ENCODE peak calls at places on chromosome 16, in eight cellular contexts. One of them, this sample, is unnamed.

GRCh38 chr16:54287018-54287757 is 601 bp upstream of the IRX3 start:
- DNase-seq in heart left ventricle: no peak
- DNase-seq in neural progenitor cell: no peak
- DNase-seq in choroid plexus epithelial cell: no peak
- DNase-seq in omental fat pad: no peak
- DNase-seq in stomach: no peak
- DNase-seq in psoas muscle: no peak
- DNase-seq in dorsolateral prefrontal cortex: no peak
- DNase-seq in this sample: peak; percentile 75

GRCh38 chr16:57623251-57624043 is 5.0 kb upstream of the ADGRG1 start:
- DNase-seq in psoas muscle: no peak
- DNase-seq in choroid plexus epithelial cell: peak; percentile 57
- DNase-seq in stomach: peak; percentile 78
- DNase-seq in omental fat pad: no peak
- DNase-seq in neural progenitor cell: peak; percentile 46
- DNase-seq in heart left ventricle: no peak
- DNase-seq in dorsolateral prefrontal cortex: no peak
- DNase-seq in this sample: no peak

GRCh38 chr16:63361032-63361624 is 1324.9 kb upstream of the CDH8 start:
- DNase-seq in neural progenitor cell: peak; percentile 74
- DNase-seq in heart left ventricle: no peak
- DNase-seq in stomach: no peak
- DNase-seq in dorsolateral prefrontal cortex: peak; percentile 6
- DNase-seq in choroid plexus epithelial cell: peak; percentile 86
- DNase-seq in omental fat pad: no peak
- DNase-seq in psoas muscle: no peak
- DNase-seq in this sample: no peak

GRCh38 chr16:52929478-52929877 is 123.2 kb downstream of the CHD9NB start:
- DNase-seq in neural progenitor cell: no peak
- DNase-seq in omental fat pad: no peak
- DNase-seq in stomach: no peak
- DNase-seq in heart left ventricle: no peak
- DNase-seq in choroid plexus epithelial cell: no peak
- DNase-seq in psoas muscle: no peak
- DNase-seq in dorsolateral prefrontal cortex: no peak
- DNase-seq in this sample: no peak

GRCh38 chr16:84406006-84406963 is 37.9 kb downstream of the ATP2C2 start:
- DNase-seq in heart left ventricle: no peak
- DNase-seq in choroid plexus epithelial cell: no peak
- DNase-seq in psoas muscle: no peak
- DNase-seq in stomach: no peak
- DNase-seq in neural progenitor cell: peak; percentile 22
- DNase-seq in omental fat pad: no peak
- DNase-seq in dorsolateral prefrontal cortex: peak; percentile 35
- DNase-seq in this sample: no peak

GRCh38 chr16:19175492-19176262 is 7.6 kb downstream of the SYT17 start:
- DNase-seq in psoas muscle: no peak
- DNase-seq in choroid plexus epithelial cell: peak; percentile 44
- DNase-seq in dorsolateral prefrontal cortex: no peak
- DNase-seq in stomach: no peak
- DNase-seq in omental fat pad: no peak
- DNase-seq in neural progenitor cell: no peak
- DNase-seq in heart left ventricle: no peak
- DNase-seq in this sample: no peak

GRCh38 chr16:9311303-9311954 is 220.0 kb downstream of the HAPSTR1 start:
- DNase-seq in omental fat pad: no peak
- DNase-seq in neural progenitor cell: peak; percentile 58
- DNase-seq in dorsolateral prefrontal cortex: no peak
- DNase-seq in choroid plexus epithelial cell: no peak
- DNase-seq in heart left ventricle: no peak
- DNase-seq in psoas muscle: no peak
- DNase-seq in stomach: no peak
- DNase-seq in this sample: no peak

GRCh38 chr16:10521681-10522274 is 58.6 kb downstream of the EMP2 start:
- DNase-seq in dorsolateral prefrontal cortex: peak; percentile 63
- DNase-seq in stomach: peak; percentile 65
- DNase-seq in heart left ventricle: peak; percentile 60
- DNase-seq in psoas muscle: peak; percentile 22
- DNase-seq in neural progenitor cell: peak; percentile 82
- DNase-seq in omental fat pad: no peak
- DNase-seq in choroid plexus epithelial cell: peak; percentile 84
- DNase-seq in this sample: peak; percentile 61

GRCh38 chr16:66045626-66046025 is 320.9 kb upstream of the CDH5 start:
- DNase-seq in choroid plexus epithelial cell: peak; percentile 28
- DNase-seq in stomach: no peak
- DNase-seq in psoas muscle: peak; percentile 17
- DNase-seq in heart left ventricle: no peak
- DNase-seq in omental fat pad: no peak
- DNase-seq in dorsolateral prefrontal cortex: no peak
- DNase-seq in neural progenitor cell: no peak
- DNase-seq in this sample: no peak

GRCh38 chr16:89960966-89961365 is 12.4 kb downstream of the DEF8 start:
- DNase-seq in omental fat pad: no peak
- DNase-seq in heart left ventricle: no peak
- DNase-seq in neural progenitor cell: no peak
- DNase-seq in choroid plexus epithelial cell: no peak
- DNase-seq in stomach: no peak
- DNase-seq in dorsolateral prefrontal cortex: no peak
- DNase-seq in psoas muscle: no peak
- DNase-seq in this sample: no peak

GRCh38 chr16:14523632-14524031 is 106.4 kb downstream of the PARN start:
- DNase-seq in dorsolateral prefrontal cortex: no peak
- DNase-seq in neural progenitor cell: peak; percentile 71
- DNase-seq in omental fat pad: no peak
- DNase-seq in choroid plexus epithelial cell: no peak
- DNase-seq in heart left ventricle: no peak
- DNase-seq in psoas muscle: no peak
- DNase-seq in stomach: no peak
- DNase-seq in this sample: no peak

GRCh38 chr16:84368327-84368996 is at the start of gene ATP2C2:
- DNase-seq in dorsolateral prefrontal cortex: no peak
- DNase-seq in psoas muscle: no peak
- DNase-seq in heart left ventricle: no peak
- DNase-seq in neural progenitor cell: peak; percentile 69
- DNase-seq in stomach: peak; percentile 78
- DNase-seq in choroid plexus epithelial cell: no peak
- DNase-seq in omental fat pad: no peak
- DNase-seq in this sample: peak; percentile 64

GRCh38 chr16:55297062-55297909 is 26.7 kb upstream of the IRX6 start:
- DNase-seq in omental fat pad: no peak
- DNase-seq in neural progenitor cell: no peak
- DNase-seq in psoas muscle: peak; percentile 33
- DNase-seq in choroid plexus epithelial cell: no peak
- DNase-seq in stomach: no peak
- DNase-seq in dorsolateral prefrontal cortex: no peak
- DNase-seq in heart left ventricle: no peak
- DNase-seq in this sample: no peak

GRCh38 chr16:51807551-51807950 is 656.5 kb upstream of the SALL1 start:
- DNase-seq in stomach: no peak
- DNase-seq in psoas muscle: no peak
- DNase-seq in choroid plexus epithelial cell: no peak
- DNase-seq in neural progenitor cell: no peak
- DNase-seq in omental fat pad: no peak
- DNase-seq in heart left ventricle: no peak
- DNase-seq in dorsolateral prefrontal cortex: no peak
- DNase-seq in this sample: no peak

GRCh38 chr16:10619271-10619849 is 39.0 kb upstream of the EMP2 start:
- DNase-seq in choroid plexus epithelial cell: no peak
- DNase-seq in psoas muscle: no peak
- DNase-seq in stomach: peak; percentile 60
- DNase-seq in heart left ventricle: peak; percentile 74
- DNase-seq in neural progenitor cell: peak; percentile 50
- DNase-seq in omental fat pad: peak; percentile 38
- DNase-seq in dorsolateral prefrontal cortex: peak; percentile 23
- DNase-seq in this sample: no peak

GRCh38 chr16:82078125-82078524 is 43.1 kb downstream of the HSD17B2 start:
- DNase-seq in stomach: no peak
- DNase-seq in heart left ventricle: no peak
- DNase-seq in psoas muscle: no peak
- DNase-seq in neural progenitor cell: no peak
- DNase-seq in omental fat pad: no peak
- DNase-seq in choroid plexus epithelial cell: no peak
- DNase-seq in dorsolateral prefrontal cortex: no peak
- DNase-seq in this sample: no peak

GRCh38 chr16:29977063-29977462 is 3.4 kb downstream of the TAOK2 start:
- DNase-seq in choroid plexus epithelial cell: no peak
- DNase-seq in neural progenitor cell: no peak
- DNase-seq in stomach: no peak
- DNase-seq in omental fat pad: no peak
- DNase-seq in psoas muscle: no peak
- DNase-seq in heart left ventricle: no peak
- DNase-seq in dorsolateral prefrontal cortex: no peak
- DNase-seq in this sample: no peak

GRCh38 chr16:56878455-56878854 is 13.4 kb downstream of the SLC12A3 start:
- DNase-seq in heart left ventricle: no peak
- DNase-seq in neural progenitor cell: no peak
- DNase-seq in omental fat pad: no peak
- DNase-seq in stomach: no peak
- DNase-seq in psoas muscle: no peak
- DNase-seq in dorsolateral prefrontal cortex: no peak
- DNase-seq in choroid plexus epithelial cell: no peak
- DNase-seq in this sample: no peak

GRCh38 chr16:53946745-53947386 is 242.9 kb downstream of the FTO start:
- DNase-seq in stomach: no peak
- DNase-seq in psoas muscle: no peak
- DNase-seq in omental fat pad: no peak
- DNase-seq in heart left ventricle: no peak
- DNase-seq in dorsolateral prefrontal cortex: no peak
- DNase-seq in neural progenitor cell: no peak
- DNase-seq in choroid plexus epithelial cell: no peak
- DNase-seq in this sample: no peak

GRCh38 chr16:80852261-80852872 is 48.0 kb upstream of the CDYL2 start:
- DNase-seq in neural progenitor cell: peak; percentile 48
- DNase-seq in heart left ventricle: no peak
- DNase-seq in dorsolateral prefrontal cortex: no peak
- DNase-seq in omental fat pad: no peak
- DNase-seq in psoas muscle: no peak
- DNase-seq in stomach: no peak
- DNase-seq in choroid plexus epithelial cell: peak; percentile 72
- DNase-seq in this sample: no peak

GRCh38 chr16:78988361-78988992 is 612.1 kb downstream of the MAF start:
- DNase-seq in heart left ventricle: no peak
- DNase-seq in stomach: no peak
- DNase-seq in omental fat pad: no peak
- DNase-seq in psoas muscle: no peak
- DNase-seq in choroid plexus epithelial cell: no peak
- DNase-seq in neural progenitor cell: peak; percentile 60
- DNase-seq in dorsolateral prefrontal cortex: no peak
- DNase-seq in this sample: no peak

GRCh38 chr16:89137666-89138512 is 33.7 kb upstream of the CDH15 start:
- DNase-seq in dorsolateral prefrontal cortex: no peak
- DNase-seq in heart left ventricle: peak; percentile 12
- DNase-seq in choroid plexus epithelial cell: no peak
- DNase-seq in stomach: no peak
- DNase-seq in neural progenitor cell: no peak
- DNase-seq in omental fat pad: no peak
- DNase-seq in psoas muscle: no peak
- DNase-seq in this sample: no peak

GRCh38 chr16:85554791-85555548 is 58.2 kb upstream of the GSE1 start:
- DNase-seq in choroid plexus epithelial cell: peak; percentile 66
- DNase-seq in heart left ventricle: peak; percentile 76
- DNase-seq in neural progenitor cell: peak; percentile 62
- DNase-seq in omental fat pad: no peak
- DNase-seq in psoas muscle: peak; percentile 77
- DNase-seq in dorsolateral prefrontal cortex: peak; percentile 48
- DNase-seq in stomach: peak; percentile 60
- DNase-seq in this sample: peak; percentile 68

GRCh38 chr16:85360323-85361277 is 248.3 kb upstream of the CIBAR2 start:
- DNase-seq in choroid plexus epithelial cell: no peak
- DNase-seq in dorsolateral prefrontal cortex: no peak
- DNase-seq in stomach: peak; percentile 77
- DNase-seq in neural progenitor cell: no peak
- DNase-seq in omental fat pad: no peak
- DNase-seq in psoas muscle: peak; percentile 63
- DNase-seq in heart left ventricle: no peak
- DNase-seq in this sample: no peak

GRCh38 chr16:69270395-69270794 is 40.8 kb upstream of the VPS4A start:
- DNase-seq in psoas muscle: no peak
- DNase-seq in neural progenitor cell: no peak
- DNase-seq in heart left ventricle: no peak
- DNase-seq in stomach: no peak
- DNase-seq in dorsolateral prefrontal cortex: no peak
- DNase-seq in choroid plexus epithelial cell: peak; percentile 21
- DNase-seq in omental fat pad: no peak
- DNase-seq in this sample: no peak

GRCh38 chr16:56600398-56600999 is 7.9 kb upstream of the MT2A start:
- DNase-seq in omental fat pad: no peak
- DNase-seq in neural progenitor cell: peak; percentile 61
- DNase-seq in choroid plexus epithelial cell: peak; percentile 79
- DNase-seq in psoas muscle: no peak
- DNase-seq in heart left ventricle: no peak
- DNase-seq in dorsolateral prefrontal cortex: peak; percentile 67
- DNase-seq in stomach: peak; percentile 44
- DNase-seq in this sample: no peak

GRCh38 chr16:71441348-71441781 is 489 bp downstream of the TLE7 start:
- DNase-seq in dorsolateral prefrontal cortex: no peak
- DNase-seq in omental fat pad: no peak
- DNase-seq in neural progenitor cell: no peak
- DNase-seq in stomach: no peak
- DNase-seq in psoas muscle: no peak
- DNase-seq in choroid plexus epithelial cell: no peak
- DNase-seq in heart left ventricle: no peak
- DNase-seq in this sample: no peak

GRCh38 chr16:1149101-1149636 is 3.7 kb upstream of the CACNA1H start:
- DNase-seq in heart left ventricle: no peak
- DNase-seq in neural progenitor cell: no peak
- DNase-seq in psoas muscle: no peak
- DNase-seq in choroid plexus epithelial cell: no peak
- DNase-seq in stomach: no peak
- DNase-seq in omental fat pad: no peak
- DNase-seq in dorsolateral prefrontal cortex: no peak
- DNase-seq in this sample: no peak
- TF ChIP-seq CTCF in heart left ventricle: no peak
- TF ChIP-seq CTCF in neural progenitor cell: no peak
- TF ChIP-seq CTCF in psoas muscle: no peak
- TF ChIP-seq CTCF in choroid plexus epithelial cell: no peak
- TF ChIP-seq CTCF in stomach: no peak
- TF ChIP-seq CTCF in omental fat pad: no peak
- TF ChIP-seq CTCF in dorsolateral prefrontal cortex: no peak
- TF ChIP-seq CTCF in this sample: no peak

GRCh38 chr16:88022076-88023042 is 71.1 kb downstream of the BANP start:
- DNase-seq in stomach: no peak
- DNase-seq in neural progenitor cell: peak; percentile 36
- DNase-seq in dorsolateral prefrontal cortex: no peak
- DNase-seq in heart left ventricle: no peak
- DNase-seq in choroid plexus epithelial cell: no peak
- DNase-seq in omental fat pad: no peak
- DNase-seq in psoas muscle: no peak
- DNase-seq in this sample: no peak
- TF ChIP-seq CTCF in stomach: no peak
- TF ChIP-seq CTCF in neural progenitor cell: peak; percentile 17
- TF ChIP-seq CTCF in dorsolateral prefrontal cortex: no peak
- TF ChIP-seq CTCF in heart left ventricle: no peak
- TF ChIP-seq CTCF in choroid plexus epithelial cell: no peak
- TF ChIP-seq CTCF in omental fat pad: no peak
- TF ChIP-seq CTCF in psoas muscle: no peak
- TF ChIP-seq CTCF in this sample: no peak

GRCh38 chr16:67226804-67227566 is at the start of gene TMEM208:
- DNase-seq in stomach: peak; percentile 98
- DNase-seq in omental fat pad: peak; percentile 97
- DNase-seq in heart left ventricle: peak; percentile 99
- DNase-seq in choroid plexus epithelial cell: peak; percentile 98
- DNase-seq in neural progenitor cell: peak; percentile 100
- DNase-seq in psoas muscle: peak; percentile 98
- DNase-seq in dorsolateral prefrontal cortex: peak; percentile 97
- DNase-seq in this sample: peak; percentile 95
- TF ChIP-seq CTCF in stomach: no peak
- TF ChIP-seq CTCF in omental fat pad: no peak
- TF ChIP-seq CTCF in heart left ventricle: peak; percentile 34
- TF ChIP-seq CTCF in choroid plexus epithelial cell: peak; percentile 21
- TF ChIP-seq CTCF in neural progenitor cell: peak; percentile 43
- TF ChIP-seq CTCF in psoas muscle: no peak
- TF ChIP-seq CTCF in dorsolateral prefrontal cortex: no peak
- TF ChIP-seq CTCF in this sample: no peak

GRCh38 chr16:77223184-77223583 is 24.0 kb downstream of the SYCE1L start:
- DNase-seq in stomach: no peak
- DNase-seq in dorsolateral prefrontal cortex: no peak
- DNase-seq in choroid plexus epithelial cell: no peak
- DNase-seq in heart left ventricle: no peak
- DNase-seq in neural progenitor cell: peak; percentile 48
- DNase-seq in psoas muscle: no peak
- DNase-seq in omental fat pad: no peak
- DNase-seq in this sample: no peak
- TF ChIP-seq CTCF in stomach: no peak
- TF ChIP-seq CTCF in dorsolateral prefrontal cortex: no peak
- TF ChIP-seq CTCF in choroid plexus epithelial cell: peak; percentile 47
- TF ChIP-seq CTCF in heart left ventricle: no peak
- TF ChIP-seq CTCF in neural progenitor cell: peak; percentile 62
- TF ChIP-seq CTCF in psoas muscle: no peak
- TF ChIP-seq CTCF in omental fat pad: no peak
- TF ChIP-seq CTCF in this sample: peak; percentile 29